ENCODE peak calls at places on chromosomes 6 and 20, in nine cellular contexts. G is HFF-Myc; B is fibroblast of mammary gland; C is lower lobe of right lung; U is CD8-positive, alpha-beta T cell; L is IMR-90; V is AG10803; S is neural progenitor cell; Q is Peyer's patch. E is an unnamed sample.

GRCh38 chr6:92945799-92946198 is 473.6 kb downstream of the EPHA7 start:
- DNase-seq in U (no peak), S (no peak), V (no peak), G (no peak), L (no peak), Q (no peak), C (no peak), B (no peak), E (peak)

GRCh38 chr20:32582659-32583580 is 2.2 kb downstream of the NOL4L start:
- DNase-seq in S (peak), G (no peak), C (no peak), U (no peak), V (no peak), B (no peak), Q (no peak), L (no peak), E (no peak)

GRCh38 chr20:34985439-34986310 is 30.0 kb downstream of the MYH7B start:
- DNase-seq in B (no peak), U (no peak), C (peak), G (no peak), Q (no peak), S (no peak), V (no peak), L (no peak), E (no peak)

GRCh38 chr20:63900373-63900772 is 5.4 kb downstream of the DNAJC5 start:
- DNase-seq in L (no peak), G (no peak), B (no peak), S (no peak), C (no peak), U (no peak), Q (no peak), V (no peak), E (no peak)

GRCh38 chr20:63708301-63709148 is 686 bp downstream of the ZGPAT start:
- DNase-seq in G (no peak), U (no peak), V (no peak), C (peak), Q (no peak), B (no peak), L (no peak), S (peak), E (no peak)

GRCh38 chr20:45861157-45862075 is 4.0 kb downstream of the ZSWIM3 start:
- DNase-seq in U (no peak), S (no peak), B (no peak), L (no peak), G (no peak), C (no peak), V (no peak), Q (no peak), E (no peak)

GRCh38 chr20:34621383-34622367 is 55.2 kb downstream of the PIGU start:
- DNase-seq in V (no peak), S (no peak), Q (no peak), G (no peak), B (peak), L (peak), C (no peak), U (no peak), E (peak)

GRCh38 chr6:150589828-150590227 is 9.9 kb upstream of the PLEKHG1 start:
- DNase-seq in Q (no peak), S (no peak), U (no peak), G (no peak), B (no peak), L (no peak), V (no peak), C (no peak), E (no peak)

GRCh38 chr20:21517566-21518277 is 3.9 kb upstream of the NKX2-2 start:
- DNase-seq in V (no peak), L (no peak), Q (no peak), S (peak), G (no peak), B (no peak), U (no peak), C (peak), E (no peak)

GRCh38 chr6:44012078-44012493 is 115.2 kb downstream of the MRPL14 start:
- DNase-seq in B (peak), Q (no peak), S (no peak), G (no peak), C (no peak), U (no peak), V (peak), L (peak), E (peak)

GRCh38 chr6:129678463-129678862 is 31.5 kb downstream of the ARHGAP18 start:
- DNase-seq in V (no peak), U (no peak), L (no peak), G (no peak), Q (no peak), B (no peak), C (no peak), S (no peak), E (no peak)

GRCh38 chr6:79373246-79373645 is 138.8 kb upstream of the HMGN3 start:
- DNase-seq in L (no peak), B (no peak), C (no peak), Q (no peak), V (no peak), S (no peak), G (no peak), U (no peak), E (no peak)

GRCh38 chr6:167045828-167046580 is 46.8 kb downstream of the CEP43 start:
- DNase-seq in S (no peak), V (no peak), Q (no peak), B (no peak), G (no peak), C (no peak), U (no peak), L (no peak), E (no peak)

GRCh38 chr6:168385858-168386735 is 54.9 kb upstream of the SMOC2 start:
- DNase-seq in S (no peak), C (no peak), U (no peak), V (no peak), Q (no peak), L (no peak), G (no peak), B (no peak), E (no peak)

GRCh38 chr20:62501801-62502495 is 26.2 kb upstream of the GATA5 start:
- DNase-seq in Q (no peak), B (peak), G (no peak), U (peak), S (no peak), V (peak), L (peak), C (no peak), E (peak)

DNA sequence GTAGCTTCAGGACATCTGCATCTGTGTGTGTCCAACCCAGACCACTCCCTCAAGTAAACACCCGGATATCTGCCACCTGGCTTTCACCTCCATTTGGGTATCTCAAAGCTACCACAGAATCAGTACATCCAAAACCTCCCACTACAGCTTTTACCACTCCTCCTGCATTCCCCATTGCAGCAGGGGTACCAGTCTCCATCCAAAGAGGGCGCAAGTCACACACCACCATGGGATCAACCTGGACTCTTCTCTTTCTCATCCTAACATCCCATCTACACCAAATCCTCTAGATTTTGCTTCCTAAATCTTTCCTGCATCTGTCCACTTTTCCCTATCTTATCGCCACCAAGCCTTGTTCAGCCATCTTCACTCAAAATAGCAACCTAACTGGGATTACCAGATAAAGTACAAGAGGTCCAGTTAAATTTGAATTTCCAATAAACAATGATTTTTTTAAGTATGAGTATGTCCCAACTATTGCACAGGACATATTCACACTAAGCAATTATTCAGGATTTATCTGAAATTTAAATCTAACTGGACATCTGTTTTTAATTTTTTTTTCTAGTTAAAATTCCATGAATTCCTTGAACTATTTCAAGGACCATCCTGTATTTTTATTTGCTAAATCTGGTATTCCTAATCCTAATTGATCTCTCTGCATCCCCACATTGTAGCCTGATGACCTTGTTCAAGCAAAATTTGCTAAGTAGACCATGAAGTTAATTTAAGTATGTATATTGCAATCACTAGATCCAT is 164.3 kb upstream of the MLN start:
- DNase-seq in C (no peak), L (no peak), V (peak), G (no peak), B (peak), U (no peak), Q (no peak), S (peak), E (peak)
- TF ChIP-seq CTCF in C (no peak), L (no peak), V (peak), G (peak), B (peak), U (no peak), Q (no peak), S (peak), E (peak)

GRCh38 chr6:138492113-138492512 is 7.2 kb downstream of the NHSL1 start:
- DNase-seq in B (no peak), S (peak), C (no peak), G (no peak), L (no peak), U (no peak), Q (no peak), V (no peak), E (no peak)
- H3K4me3 ChIP-seq in B (no peak), S (no peak), C (no peak), G (no peak), L (no peak), U (no peak), Q (no peak), V (no peak), E (no peak)

DNA sequence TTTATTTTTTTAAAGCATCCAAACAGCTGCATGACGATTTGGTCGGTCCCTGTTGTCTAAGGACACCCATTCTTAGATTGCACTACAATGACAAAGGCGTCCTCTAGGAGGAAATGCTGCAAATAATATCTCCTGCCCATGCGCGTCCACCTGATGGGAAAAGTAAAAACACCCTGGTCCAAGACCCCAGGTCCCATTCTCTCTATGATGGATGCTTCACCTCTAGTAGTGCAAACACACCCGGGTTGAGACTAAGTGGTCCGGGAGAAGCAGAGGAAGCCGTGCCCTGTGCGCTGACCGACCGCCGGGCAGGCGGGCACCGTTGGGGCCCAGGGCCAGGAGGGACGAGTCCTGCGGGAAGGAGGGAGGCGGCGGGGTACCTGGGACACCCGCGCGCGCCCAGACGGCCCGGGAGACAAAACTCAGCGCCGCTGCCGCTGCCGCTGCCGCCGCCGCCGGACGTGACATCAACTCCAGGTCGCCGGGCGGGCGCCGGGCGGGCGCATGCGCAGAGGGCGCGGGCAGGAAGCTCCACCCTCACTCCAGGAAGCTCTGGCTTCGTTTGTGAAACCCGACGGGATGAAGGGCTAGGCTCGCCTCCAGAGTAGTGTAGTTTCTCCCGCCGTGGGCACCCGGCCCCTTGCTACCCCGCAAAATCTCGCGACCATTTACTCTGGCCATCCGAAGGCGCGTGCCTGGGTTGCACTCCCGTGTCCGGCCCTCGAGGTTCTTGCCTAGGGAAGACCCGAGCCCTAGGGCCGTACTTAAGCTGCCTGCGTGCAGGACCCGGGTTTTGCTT is at the start of gene TBC1D7:
- DNase-seq in L (peak), V (peak), C (peak), U (peak), S (peak), G (peak), B (peak), Q (peak), E (peak)
- TF ChIP-seq CTCF in L (no peak), V (peak), C (peak), U (no peak), S (peak), G (no peak), B (no peak), Q (no peak), E (peak)

GRCh38 chr6:75203721-75204120 is 2.1 kb downstream of the COL12A1 start:
- DNase-seq in C (no peak), S (no peak), Q (no peak), U (no peak), L (peak), V (peak), G (no peak), B (peak), E (peak)

GRCh38 chr6:75204222-75204958 is 1.5 kb downstream of the COL12A1 start:
- DNase-seq in U (no peak), S (peak), Q (no peak), B (peak), L (peak), G (peak), C (peak), V (peak), E (peak)

GRCh38 chr6:75206338-75207210 is 721 bp upstream of the COL12A1 start:
- DNase-seq in L (no peak), U (no peak), B (peak), C (no peak), S (peak), G (no peak), Q (no peak), V (peak), E (peak)

GRCh38 chr6:75205776-75206334 is at the start of gene COL12A1:
- DNase-seq in Q (peak), B (peak), V (peak), C (peak), L (peak), G (peak), S (peak), U (no peak), E (peak)

DNA sequence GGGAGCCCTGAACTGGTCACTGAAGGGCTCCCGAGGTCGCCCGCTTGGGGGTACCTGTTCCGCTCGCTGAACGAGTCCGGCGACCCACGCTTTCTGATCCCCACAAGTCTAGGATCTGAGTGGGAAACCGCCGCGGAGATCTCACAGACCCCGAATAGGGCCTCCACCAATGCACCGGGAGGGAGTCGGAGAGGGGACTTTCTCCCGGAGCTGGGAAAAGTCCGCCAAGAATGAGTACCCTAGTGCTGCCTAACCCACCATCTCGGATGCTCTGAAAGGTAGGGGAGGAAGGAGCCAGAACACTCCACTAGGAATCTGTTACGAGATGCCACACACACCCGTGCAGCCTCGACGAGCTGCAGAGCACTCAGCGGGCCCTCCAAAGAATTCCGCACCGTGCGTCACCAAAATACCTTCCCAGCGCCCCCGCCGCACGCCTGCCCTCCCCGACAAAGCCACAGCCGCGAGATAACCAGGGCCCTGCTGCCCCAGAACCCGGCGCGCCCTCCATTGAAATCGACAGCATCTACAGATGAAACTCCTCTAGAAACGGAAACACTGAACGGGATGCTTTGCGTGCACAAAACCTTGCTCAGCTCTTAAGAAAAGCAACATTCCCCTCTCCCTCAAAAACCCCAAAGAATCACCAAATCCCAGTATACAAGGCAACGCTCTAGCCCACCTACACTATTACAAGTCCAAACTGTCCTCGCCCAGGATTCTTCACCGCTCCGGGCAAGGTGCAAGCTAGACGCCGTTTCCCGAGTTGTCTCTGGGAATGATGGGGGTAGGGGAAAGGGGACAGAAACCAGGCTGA is 686 bp downstream of the COL12A1 start:
- DNase-seq in C (peak), Q (no peak), S (peak), V (peak), G (no peak), U (no peak), B (peak), L (peak), E (peak)
- H3K4me3 ChIP-seq in C (peak), Q (peak), S (peak), V (peak), G (peak), U (peak), B (peak), L (peak), E (peak)

GRCh38 chr6:27631614-27631925 is 158.7 kb upstream of the ZNF184 start:
- DNase-seq in S (no peak), B (no peak), V (no peak), G (no peak), C (no peak), Q (no peak), U (no peak), L (no peak), E (no peak)

DNA sequence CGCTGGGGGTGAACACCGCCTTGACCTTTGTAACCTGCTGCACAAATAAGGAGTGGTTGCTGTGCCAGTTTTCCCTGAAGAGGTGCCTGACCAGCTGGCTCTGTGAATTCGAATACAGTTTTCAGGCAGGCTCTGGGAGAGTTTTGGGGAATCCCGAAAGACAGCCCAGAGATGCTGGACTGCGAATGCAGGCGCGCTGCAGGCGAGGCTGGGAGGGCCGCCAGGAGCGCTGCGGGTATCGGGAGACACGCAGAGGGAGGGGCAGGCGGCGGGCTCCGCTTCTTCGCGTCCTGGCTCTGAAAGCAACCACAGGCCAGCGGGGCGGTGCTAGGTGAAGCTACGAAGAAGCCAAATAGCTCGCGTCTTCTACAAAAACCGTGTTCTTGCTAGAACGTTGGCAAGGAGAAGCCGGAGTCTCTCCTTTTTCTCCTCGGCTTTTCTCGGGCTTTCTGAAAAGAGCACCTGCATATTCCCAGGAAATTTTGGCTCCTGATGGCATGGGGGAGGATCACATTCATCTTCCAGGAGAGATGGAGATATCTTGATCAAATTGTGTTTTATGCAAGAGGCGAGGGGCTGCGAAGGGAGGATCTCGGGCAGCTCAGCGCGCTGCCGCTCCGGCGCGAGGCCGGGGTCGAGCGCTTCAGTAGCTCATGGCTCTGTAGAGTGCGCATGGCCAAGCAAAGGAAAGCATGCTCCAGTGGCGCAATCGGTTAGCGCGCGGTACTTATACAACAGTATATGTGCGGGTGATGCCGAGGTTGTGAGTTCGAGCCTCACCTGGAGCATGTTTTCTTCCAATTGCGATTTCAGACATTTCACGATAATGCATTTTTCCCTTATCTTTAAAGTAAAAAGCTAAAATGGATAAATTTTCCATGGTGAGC is 158.1 kb upstream of the ZNF184 start:
- DNase-seq in V (no peak), Q (no peak), G (no peak), U (no peak), B (peak), L (peak), S (peak), C (no peak), E (peak)
- TF ChIP-seq CTCF in V (no peak), Q (no peak), G (peak), U (no peak), B (peak), L (no peak), S (peak), C (no peak), E (peak)

DNA sequence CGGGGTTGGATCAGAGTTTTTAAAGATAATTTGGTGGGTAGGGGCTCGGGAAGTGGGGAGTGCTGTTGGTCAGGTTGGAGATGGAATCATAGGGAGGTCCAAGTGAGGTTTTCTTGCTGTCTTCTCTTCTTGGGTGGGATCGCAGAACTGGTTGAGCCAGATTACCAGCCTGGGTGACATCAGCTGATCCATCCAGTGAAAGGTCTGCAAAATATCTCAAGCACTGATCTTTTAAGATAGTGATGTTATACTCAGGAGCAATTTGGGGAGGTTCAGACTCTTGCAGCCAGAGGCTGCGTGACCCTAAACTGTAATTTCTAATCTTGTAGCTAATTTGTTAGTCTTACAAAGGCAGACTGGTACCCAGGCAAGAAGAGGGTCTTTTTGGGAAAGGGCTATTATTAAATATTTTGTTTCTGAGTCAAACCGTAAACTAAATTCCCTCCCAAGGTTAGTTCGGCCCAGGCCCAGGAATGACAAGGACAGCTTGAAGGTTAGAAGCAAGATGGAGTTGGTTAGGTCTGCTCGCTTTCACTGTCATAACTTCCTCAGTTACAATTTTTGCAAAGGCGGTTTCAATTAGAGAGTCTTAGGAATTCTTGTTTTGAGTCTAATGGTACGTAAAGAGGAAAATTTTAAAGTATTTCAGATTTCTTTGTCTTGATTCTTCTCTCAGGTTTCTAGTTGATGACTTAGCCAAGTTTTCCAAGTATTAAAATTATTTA is 53.1 kb downstream of the SCAF8 start:
- DNase-seq in U (no peak), L (no peak), C (no peak), G (no peak), B (no peak), V (no peak), Q (no peak), S (no peak), E (no peak)
- H3K4me3 ChIP-seq in U (no peak), L (no peak), C (no peak), G (no peak), B (no peak), V (no peak), Q (no peak), S (no peak), E (no peak)

E was measured in cardiac fibroblast.